ENCODE peak calls at places on chromosomes 6 and 20, in eight cellular contexts. T is MM.1S, N is heart right ventricle, F is uterus, V is A549, Y is colonic mucosa, K is endodermal cell, I is adrenal gland. E is an unnamed sample.

GRCh38 chr6:166253277-166254229 is 54.6 kb downstream of the PRR18 start:
- DNase-seq in T (no peak), N (no peak), F (no peak), V (no peak), Y (no peak), K (peak; percentile 91), I (no peak), E (peak; percentile 77)

GRCh38 chr20:60381643-60382400 is 423.6 kb downstream of the CDH26 start:
- DNase-seq in T (no peak), N (no peak), F (no peak), V (no peak), Y (no peak), K (no peak), I (no peak), E (no peak)

GRCh38 chr6:157688960-157689599 is 134.0 kb upstream of the SNX9 start:
- DNase-seq in T (no peak), N (no peak), F (peak; percentile 38), V (peak; percentile 29), Y (peak; percentile 62), K (peak; percentile 73), I (no peak), E (no peak)

GRCh38 chr20:58547527-58548475 is 32.6 kb upstream of the APCDD1L start:
- DNase-seq in T (no peak), N (no peak), F (no peak), V (no peak), Y (no peak), K (peak; percentile 15), I (no peak), E (no peak)

GRCh38 chr6:81144346-81144745 is 608.1 kb downstream of the TENT5A start:
- DNase-seq in T (no peak), N (no peak), F (no peak), V (no peak), Y (no peak), K (no peak), I (no peak), E (no peak)

GRCh38 chr6:169938262-169938701 is 186.9 kb downstream of the ERMARD start:
- DNase-seq in T (no peak), N (no peak), F (no peak), V (no peak), Y (no peak), K (no peak), I (no peak), E (no peak)

GRCh38 chr6:163092846-163093245 is 321.7 kb upstream of the QKI start:
- DNase-seq in T (no peak), N (no peak), F (no peak), V (no peak), Y (no peak), K (no peak), I (no peak), E (no peak)

GRCh38 chr6:138554146-138554545 is 54.9 kb upstream of the NHSL1 start:
- DNase-seq in T (no peak), N (no peak), F (no peak), V (no peak), Y (no peak), K (no peak), I (no peak), E (no peak)

GRCh38 chr20:52482049-52482448 is 290.5 kb upstream of the ZFP64 start:
- DNase-seq in T (no peak), N (no peak), F (no peak), V (no peak), Y (no peak), K (no peak), I (no peak), E (no peak)

GRCh38 chr6:110683236-110683635 is 132.0 kb downstream of the CDK19 start:
- DNase-seq in T (no peak), N (no peak), F (no peak), V (no peak), Y (no peak), K (no peak), I (no peak), E (no peak)

GRCh38 chr6:126175251-126175650 is 164.7 kb upstream of the CENPW start:
- DNase-seq in T (no peak), N (no peak), F (no peak), V (no peak), Y (no peak), K (no peak), I (no peak), E (no peak)

GRCh38 chr6:10421508-10422281 is 6.8 kb upstream of the TFAP2A start:
- DNase-seq in T (no peak), N (no peak), F (no peak), V (no peak), Y (no peak), K (peak; percentile 64), I (no peak), E (no peak)

DNA sequence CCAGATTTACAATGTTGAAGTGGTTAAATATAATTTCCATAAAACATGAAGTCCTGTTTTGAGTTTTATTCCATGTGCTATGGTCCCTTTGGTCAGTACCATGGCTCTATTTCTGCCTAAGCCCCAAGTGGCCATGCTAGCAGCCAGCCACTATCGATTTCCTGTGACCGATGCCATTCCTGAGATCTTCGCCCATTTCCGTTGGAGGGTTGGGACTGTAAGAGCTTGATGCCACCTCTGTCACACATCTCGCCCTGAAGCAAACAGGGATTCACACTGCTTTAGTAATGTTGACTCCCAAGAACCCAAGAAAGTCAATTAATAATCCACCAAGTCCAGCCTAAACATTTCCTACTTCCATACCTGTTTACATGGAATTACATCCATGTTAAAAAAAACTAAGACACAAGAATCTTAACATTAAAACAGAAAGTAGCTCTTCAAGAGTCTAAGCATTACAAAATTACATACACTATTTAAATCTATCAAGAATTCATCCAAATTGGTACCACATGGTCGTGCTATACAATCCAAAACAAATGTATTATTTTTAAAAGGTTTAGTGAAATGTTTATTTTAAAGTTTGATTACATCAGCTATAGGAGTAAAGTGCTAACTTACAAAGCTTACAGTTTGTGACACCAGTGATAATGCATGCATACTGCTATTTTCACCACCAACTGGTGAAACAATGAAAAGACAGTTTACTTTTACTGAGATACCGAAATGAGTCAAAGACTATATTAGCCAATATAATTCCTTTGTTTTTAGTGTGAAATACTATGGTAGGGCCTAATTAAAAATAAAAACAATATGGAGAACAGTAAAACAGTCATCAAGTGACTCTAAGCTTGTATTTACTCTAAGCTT is 2.5 kb downstream of the RBM39 start:
- DNase-seq in T (peak; percentile 26), N (no peak), F (no peak), V (no peak), Y (no peak), K (peak; percentile 45), I (peak; percentile 28), E (no peak)
- H3K4me3 ChIP-seq in T (peak overlapping the region; percentile 93), N (peak overlapping the region; percentile 89), F (peak overlapping the region; percentile 81), V (peak overlapping the region; percentile 87), Y (peak overlapping the region; percentile 75), K (peak overlapping the region; percentile 99), I (no peak overlapping the region), E (peak overlapping the region; percentile 87)

GRCh38 chr6:36184311-36184710 is 12.2 kb upstream of the BRPF3 start:
- DNase-seq in T (no peak), N (no peak), F (no peak), V (no peak), Y (no peak), K (no peak), I (no peak), E (no peak)
- H3K4me1 ChIP-seq in T (no peaks in the 10 kb centered on the region), N (no peaks in the 10 kb centered on the region), F (no peaks in the 10 kb centered on the region), V (no peaks in the 10 kb centered on the region), Y (no peaks in the 10 kb centered on the region), K (no peaks in the 10 kb centered on the region), I (no peaks in the 10 kb centered on the region), E (no peaks in the 10 kb centered on the region)

GRCh38 chr6:45496085-45496433 is 118.3 kb upstream of the SUPT3H start:
- DNase-seq in T (no peak), N (no peak), F (no peak), V (no peak), Y (no peak), K (no peak), I (no peak), E (no peak)
- H3K27ac ChIP-seq in T (no peak overlapping the region), N (no peak overlapping the region), F (no peak overlapping the region), V (no peak overlapping the region), Y (no peak overlapping the region), K (no peak overlapping the region), I (no peak overlapping the region), E (no peak overlapping the region)

GRCh38 chr20:32110173-32110704 is 725 bp downstream of the TM9SF4 start:
- DNase-seq in T (no peak), N (no peak), F (no peak), V (no peak), Y (peak; percentile 37), K (no peak), I (no peak), E (no peak)

GRCh38 chr20:32111287-32111686 is 1.8 kb downstream of the TM9SF4 start:
- DNase-seq in T (no peak), N (no peak), F (no peak), V (no peak), Y (peak; percentile 35), K (no peak), I (no peak), E (no peak)

GRCh38 chr20:32110727-32111126 is 1.2 kb downstream of the TM9SF4 start:
- DNase-seq in T (no peak), N (no peak), F (no peak), V (no peak), Y (no peak), K (no peak), I (no peak), E (no peak)

GRCh38 chr20:32109392-32110172 is at the start of gene TM9SF4:
- DNase-seq in T (peak; percentile 94), N (peak; percentile 87), F (peak; percentile 91), V (peak; percentile 88), Y (peak; percentile 94), K (peak; percentile 97), I (peak; percentile 91), E (peak; percentile 88)

GRCh38 chr20:32108814-32109391 is 611 bp upstream of the TM9SF4 start:
- DNase-seq in T (no peak), N (no peak), F (no peak), V (no peak), Y (no peak), K (no peak), I (no peak), E (no peak)
- H3K4me3 ChIP-seq in T (no peak overlapping the region), N (peak overlapping the region; percentile 79), F (peak overlapping the region; percentile 83), V (peak overlapping the region; percentile 78), Y (peak overlapping the region; percentile 92), K (peak overlapping the region; percentile 93), I (no peak overlapping the region), E (peak overlapping the region; percentile 69)

GRCh38 chr6:6688951-6689350 is 100.4 kb downstream of the LY86 start:
- DNase-seq in T (no peak), N (no peak), F (no peak), V (no peak), Y (no peak), K (no peak), I (no peak), E (no peak)
- H3K4me1 ChIP-seq in T (peaks cover 13% of the 10 kb centered on the region), N (peaks cover 35% of the 10 kb centered on the region), F (no peaks in the 10 kb centered on the region), V (peaks cover 18% of the 10 kb centered on the region), Y (peaks cover 8% of the 10 kb centered on the region), K (peaks cover 6% of the 10 kb centered on the region), I (peaks cover 27% of the 10 kb centered on the region), E (peaks cover 11% of the 10 kb centered on the region)

E was measured in right cardiac atrium.